ENCODE peak calls at places on chromosomes 16 and 17, in five cellular contexts. L, A, K, B and I are unnamed samples.

GRCh38 chr17:78706271-78706915 is 75.7 kb downstream of the CYTH1 start:
- DNase-seq in L (no peak), A (no peak), K (no peak), B (peak; percentile 97), I (peak; percentile 43)

GRCh38 chr17:27950995-27951394 is 57.8 kb upstream of the LYRM9 start:
- DNase-seq in L (no peak), A (no peak), K (no peak), B (no peak), I (no peak)

GRCh38 chr17:42795465-42795864 is 3.0 kb downstream of the COA3 start:
- DNase-seq in L (no peak), A (no peak), K (no peak), B (no peak), I (no peak)

GRCh38 chr16:68426355-68426652 is 22.0 kb downstream of the SMPD3 start:
- DNase-seq in L (no peak), A (no peak), K (no peak), B (no peak), I (no peak)

GRCh38 chr16:67547423-67548264 is 14.7 kb upstream of the CTCF start:
- DNase-seq in L (no peak), A (no peak), K (no peak), B (no peak), I (no peak)

GRCh38 chr17:49575524-49576120 is at the start of gene NXPH3:
- DNase-seq in L (peak; percentile 67), A (no peak), K (peak; percentile 87), B (no peak), I (peak; percentile 79)

GRCh38 chr16:70331588-70332358 is 14.9 kb upstream of the DDX19A start:
- DNase-seq in L (no peak), A (no peak), K (no peak), B (no peak), I (no peak)

GRCh38 chr17:2392252-2393183 is 8.3 kb downstream of the MNT start:
- DNase-seq in L (peak; percentile 88), A (peak; percentile 83), K (peak; percentile 80), B (peak; percentile 60), I (peak; percentile 92)

GRCh38 chr16:69482410-69482951 is 58.1 kb downstream of the CYB5B start:
- DNase-seq in L (no peak), A (no peak), K (no peak), B (no peak), I (no peak)

GRCh38 chr17:81457396-81457795 is 55.2 kb downstream of the ACTG1 start:
- DNase-seq in L (no peak), A (no peak), K (no peak), B (no peak), I (no peak)

GRCh38 chr16:69867796-69868565 is 83.2 kb upstream of the CLEC18A start:
- DNase-seq in L (no peak), A (no peak), K (no peak), B (no peak), I (no peak)

GRCh38 chr16:86604436-86605220 is 26.3 kb downstream of the FOXL1 start:
- DNase-seq in L (peak; percentile 51), A (no peak), K (no peak), B (no peak), I (no peak)

GRCh38 chr17:45086346-45086745 is 25.2 kb downstream of the NMT1 start:
- DNase-seq in L (no peak), A (no peak), K (no peak), B (no peak), I (no peak)
- TF ChIP-seq TAF1 in L (no peak), A (no peak), K (no peak), B (no peak), I (no peak)

GRCh38 chr16:72947379-72948237 is 100.3 kb downstream of the ZFHX3 start:
- DNase-seq in L (no peak), A (no peak), K (no peak), B (no peak), I (no peak)
- TF ChIP-seq POLR2A in L (no peak), A (no peak), K (no peak), B (no peak), I (no peak)

GRCh38 chr16:522320-523096 is 5.0 kb upstream of the CAPN15 start:
- DNase-seq in L (no peak), A (no peak), K (no peak), B (no peak), I (no peak)
- TF ChIP-seq POLR2AphosphoS5 in L (no peak), A (no peak), K (no peak), B (no peak), I (no peak)

GRCh38 chr16:22186517-22186916 is 19.6 kb upstream of the EEF2K start:
- DNase-seq in L (no peak), A (no peak), K (no peak), B (no peak), I (no peak)

GRCh38 chr16:22190169-22191088 is 15.6 kb upstream of the EEF2K start:
- DNase-seq in L (peak; percentile 81), A (peak; percentile 99), K (peak; percentile 95), B (peak; percentile 98), I (peak; percentile 76)

GRCh38 chr16:22188267-22188594 is 17.8 kb upstream of the EEF2K start:
- DNase-seq in L (no peak), A (no peak), K (no peak), B (no peak), I (no peak)

GRCh38 chr16:22189473-22190168 is 16.5 kb upstream of the EEF2K start:
- DNase-seq in L (no peak), A (no peak), K (no peak), B (no peak), I (no peak)

GRCh38 chr16:22188595-22189442 is 17.3 kb upstream of the EEF2K start:
- DNase-seq in L (no peak), A (no peak), K (peak; percentile 51), B (peak; percentile 55), I (no peak)
- TF ChIP-seq TAF1 in L (no peak), A (no peak), K (no peak), B (no peak), I (no peak)

GRCh38 chr16:9545500-9546437 is 454.3 kb downstream of the HAPSTR1 start:
- DNase-seq in L (no peak), A (no peak), K (no peak), B (no peak), I (no peak)
- TF ChIP-seq POLR2A in L (no peak), A (no peak), K (no peak), B (no peak), I (no peak)

GRCh38 chr16:85514601-85515318 is 98.4 kb upstream of the GSE1 start:
- DNase-seq in L (no peak), A (no peak), K (no peak), B (no peak), I (no peak)
- TF ChIP-seq POLR2AphosphoS5 in L (no peak), A (no peak), K (no peak), B (no peak), I (no peak)

GRCh38 chr17:56912105-56912999 is 1.5 kb downstream of the TRIM25 start:
- DNase-seq in L (no peak), A (no peak), K (no peak), B (no peak), I (no peak)

GRCh38 chr17:56917559-56918296 is 3.9 kb upstream of the TRIM25 start:
- DNase-seq in L (no peak), A (no peak), K (no peak), B (no peak), I (no peak)

GRCh38 chr17:56913867-56914640 is at the start of gene TRIM25:
- DNase-seq in L (peak; percentile 92), A (no peak), K (peak; percentile 94), B (peak; percentile 60), I (peak; percentile 93)

GRCh38 chr17:56913000-56913866 is 616 bp downstream of the TRIM25 start:
- DNase-seq in L (no peak), A (no peak), K (peak; percentile 36), B (no peak), I (no peak)

DNA sequence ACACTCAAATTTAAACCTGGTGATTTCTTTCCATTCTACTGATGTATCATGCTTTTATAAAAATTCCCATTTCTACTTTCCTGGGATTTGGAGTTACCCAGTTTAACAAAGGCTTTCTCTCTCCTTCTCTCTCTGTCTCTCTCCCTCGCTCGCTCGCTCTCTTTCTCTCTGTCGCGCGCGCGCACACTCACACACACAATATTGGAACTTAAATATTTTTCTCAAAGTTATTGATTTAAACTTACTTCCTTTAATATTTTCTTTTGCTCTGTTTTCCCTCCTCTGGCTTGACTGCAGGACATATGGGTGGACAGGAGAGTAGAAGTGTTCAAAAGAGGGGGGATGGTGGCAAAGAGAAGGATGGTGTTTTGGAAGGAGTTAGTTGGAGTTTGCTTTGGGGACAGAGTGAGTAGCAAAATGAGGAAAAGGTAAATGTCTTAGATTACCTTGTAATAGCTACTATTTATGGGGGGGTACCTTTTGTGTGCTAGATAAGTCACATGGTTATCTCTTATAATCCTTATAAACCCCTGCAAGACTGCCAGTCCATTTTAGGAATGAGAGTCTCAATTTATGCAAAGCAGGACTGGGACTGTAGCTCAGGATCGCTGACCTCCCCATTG is 903 bp upstream of the TRIM25 start:
- DNase-seq in L (no peak), A (no peak), K (no peak), B (no peak), I (no peak)
- TF ChIP-seq TAF1 in L (no peak), A (no peak), K (no peak), B (no peak), I (no peak)

DNA sequence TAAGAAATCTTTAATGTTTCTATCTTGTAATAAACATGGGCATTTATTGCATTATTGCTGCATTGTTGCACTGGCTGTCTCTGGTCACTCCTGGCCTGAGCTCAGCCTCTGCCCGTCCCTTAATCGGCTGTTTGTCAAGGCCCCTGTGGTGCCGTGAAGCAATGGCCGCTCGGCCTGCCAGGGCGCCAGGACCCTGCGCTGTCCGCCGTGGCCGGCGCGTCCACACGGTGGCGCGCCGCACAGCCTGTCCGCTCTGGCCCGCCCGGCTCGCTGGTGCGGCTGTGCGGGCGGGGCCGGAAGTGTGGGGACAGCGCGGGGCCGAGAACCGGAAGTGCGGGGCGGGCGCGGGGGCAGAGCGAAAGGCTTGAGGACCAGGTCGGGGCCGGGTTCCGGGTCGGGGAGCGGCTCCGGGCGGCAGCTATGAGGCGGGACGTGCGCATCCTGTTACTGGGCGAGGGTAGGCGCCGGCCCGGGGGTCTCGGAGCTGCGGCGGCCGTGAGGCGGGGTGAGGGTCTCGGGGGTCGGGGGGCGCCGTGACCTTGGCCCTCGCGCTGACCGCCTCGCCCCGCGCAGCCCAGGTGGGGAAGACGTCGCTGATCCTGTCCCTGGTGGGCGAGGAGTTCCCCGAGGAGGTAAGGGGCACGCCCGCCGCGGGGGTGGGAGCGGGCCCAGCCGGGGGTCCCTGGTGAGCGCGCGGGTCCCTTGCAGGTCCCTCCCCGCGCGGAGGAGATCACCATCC is at the start of gene RHOT2:
- DNase-seq in L (peak; percentile 99), A (peak; percentile 47), K (peak; percentile 87), B (peak; percentile 48), I (peak; percentile 98)
- TF ChIP-seq POLR2A in L (peak; percentile 75), A (no peak), K (peak; percentile 80), B (peak; percentile 95), I (peak; percentile 86)